ENCODE peak calls at places on chromosomes 4 and X, in six cellular contexts. M is mesenchymal stem cell, K is trophoblast cell, R is neuronal stem cell, V is IMR-90, Z is H1. T is an unnamed sample. For H3K9me3, the result is how much of the 10 kb centered on the place peaks cover.

GRCh38 chrX:106468433-106468832 is 143.3 kb upstream of the RADX start:
- DNase-seq in M (no peak), K (no peak), R (no peak), V (no peak), Z (no peak), T (no peak)

GRCh38 chr4:20062054-20062453 is 189.7 kb upstream of the SLIT2 start:
- DNase-seq in M (peak), K (no peak), R (no peak), V (peak), Z (no peak), T (no peak)

GRCh38 chr4:113060853-113061252 is 11.4 kb downstream of the ANK2 start:
- DNase-seq in M (no peak), K (no peak), R (peak), V (no peak), Z (no peak), T (no peak)

GRCh38 chr4:25128671-25129070 is 31.6 kb downstream of the SEPSECS start:
- DNase-seq in M (no peak), K (no peak), R (no peak), V (no peak), Z (no peak), T (no peak)

GRCh38 chr4:165184220-165184619 is 23.1 kb upstream of the KLHL2 start:
- DNase-seq in M (no peak), K (no peak), R (no peak), V (no peak), Z (no peak), T (no peak)

GRCh38 chr4:3413675-3414420 is 27.9 kb upstream of the HGFAC start:
- DNase-seq in M (no peak), K (no peak), R (no peak), V (no peak), Z (no peak), T (peak)

GRCh38 chr4:72418458-72418857 is 150.6 kb downstream of the ADAMTS3 start:
- DNase-seq in M (peak), K (no peak), R (no peak), V (peak), Z (no peak), T (no peak)

GRCh38 chr4:155828628-155829027 is 37.4 kb downstream of the ASIC5 start:
- DNase-seq in M (no peak), K (no peak), R (no peak), V (peak), Z (no peak), T (no peak)

GRCh38 chr4:102139132-102139573 is 206.1 kb downstream of the SLC39A8 start:
- DNase-seq in M (peak), K (no peak), R (no peak), V (no peak), Z (no peak), T (no peak)

GRCh38 chr4:176400816-176401461 is 81.2 kb downstream of the SPCS3 start:
- DNase-seq in M (peak), K (no peak), R (no peak), V (peak), Z (no peak), T (no peak)

GRCh38 chr4:170675568-170676262 is 586.0 kb upstream of the AADAT start:
- DNase-seq in M (peak), K (no peak), R (no peak), V (peak), Z (no peak), T (no peak)

GRCh38 chr4:108762559-108763225 is at the start of gene ETNPPL:
- DNase-seq in M (peak), K (peak), R (peak), V (no peak), Z (peak), T (peak)

GRCh38 chr4:108763981-108764380 is 1.1 kb upstream of the ETNPPL start:
- DNase-seq in M (no peak), K (no peak), R (no peak), V (no peak), Z (no peak), T (no peak)

GRCh38 chr4:108763226-108763593 is 357 bp upstream of the ETNPPL start:
- DNase-seq in M (peak), K (no peak), R (no peak), V (no peak), Z (no peak), T (no peak)

DNA sequence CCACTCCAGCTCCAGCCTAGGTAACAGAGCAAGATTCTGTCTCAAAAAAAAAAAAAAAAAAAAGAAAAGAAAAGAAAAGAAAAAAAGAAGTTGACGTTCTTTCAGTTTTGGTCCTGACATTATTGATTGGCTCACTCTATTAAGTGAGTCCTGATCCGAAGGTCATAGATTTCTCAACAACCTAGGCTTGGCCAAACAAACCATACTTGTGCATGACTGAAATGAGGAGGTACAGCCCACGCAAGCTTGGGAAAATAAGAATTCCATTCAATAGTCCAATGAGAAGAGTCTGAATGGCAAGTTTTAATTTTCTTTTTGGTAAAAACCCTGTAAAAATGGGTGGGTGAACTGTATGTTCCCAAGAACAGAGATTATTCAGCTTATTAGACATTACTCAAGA is 3.2 kb upstream of the ETNPPL start:
- DNase-seq in M (no peak), K (no peak), R (no peak), V (no peak), Z (no peak), T (no peak)
- H3K14ac ChIP-seq in M (no peak), K (no peak), R (no peak), V (no peak), Z (no peak), T (no peak)

GRCh38 chr4:175054980-175055379 is 136.8 kb downstream of the ADAM29 start:
- DNase-seq in M (no peak), K (no peak), R (no peak), V (no peak), Z (peak), T (peak)

GRCh38 chr4:175048111-175048784 is 130.1 kb downstream of the ADAM29 start:
- DNase-seq in M (no peak), K (no peak), R (no peak), V (no peak), Z (no peak), T (no peak)

GRCh38 chr4:175051974-175052373 is 133.8 kb downstream of the ADAM29 start:
- DNase-seq in M (no peak), K (no peak), R (no peak), V (no peak), Z (no peak), T (no peak)
- H3K9me3 ChIP-seq in M (under half), K (under half), R (under half), V (under half), Z (under half), T (under half)

DNA sequence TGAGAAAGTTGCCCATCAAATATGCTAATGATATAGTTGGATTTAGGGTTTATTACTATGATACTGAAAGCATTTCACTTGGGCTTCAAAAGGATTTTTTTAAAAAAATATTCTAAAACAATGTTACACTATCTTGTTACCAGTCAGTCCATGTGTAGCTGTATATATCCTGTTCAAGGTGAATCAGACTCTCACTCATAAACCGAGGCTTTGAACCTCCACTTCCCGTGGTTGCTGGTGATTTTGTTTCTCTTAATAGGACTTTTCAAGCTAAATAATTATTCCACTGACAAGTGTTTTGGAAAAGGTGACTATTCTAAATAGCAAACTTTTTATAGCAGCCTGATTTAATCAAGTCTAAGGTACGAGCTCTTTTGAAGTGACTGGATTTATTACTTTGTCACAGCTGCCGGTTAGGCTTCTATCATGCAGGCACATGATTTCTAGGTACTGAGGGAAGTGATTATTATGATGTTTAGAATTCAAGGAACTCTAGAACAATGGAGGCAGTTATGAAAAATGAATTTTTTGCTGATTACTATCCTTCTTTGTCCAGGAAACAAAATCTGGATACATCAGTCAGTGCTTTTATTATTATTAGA is 287.7 kb downstream of the KCTD8 start:
- DNase-seq in M (no peak), K (no peak), R (no peak), V (no peak), Z (no peak), T (no peak)
- H3K9ac ChIP-seq in M (no peak), K (no peak), R (no peak), V (no peak), Z (no peak), T (no peak)

GRCh38 chrX:3192835-3193234 is 151.6 kb downstream of the ARSF start:
- DNase-seq in M (no peak), K (no peak), R (no peak), V (no peak), Z (no peak), T (no peak)
- H3K14ac ChIP-seq in M (no peak), K (no peak), R (no peak), V (no peak), Z (no peak), T (no peak)

GRCh38 chrX:151873096-151873495 is 39.6 kb upstream of the MAGEA4 start:
- DNase-seq in M (no peak), K (no peak), R (no peak), V (no peak), Z (no peak), T (no peak)

GRCh38 chrX:151879856-151880255 is 32.8 kb upstream of the MAGEA4 start:
- DNase-seq in M (no peak), K (no peak), R (no peak), V (no peak), Z (no peak), T (no peak)

GRCh38 chrX:151880895-151881294 is 31.8 kb upstream of the MAGEA4 start:
- DNase-seq in M (no peak), K (no peak), R (no peak), V (no peak), Z (no peak), T (no peak)

GRCh38 chrX:151875270-151876026 is 37.2 kb upstream of the MAGEA4 start:
- DNase-seq in M (no peak), K (no peak), R (no peak), V (no peak), Z (no peak), T (no peak)

DNA sequence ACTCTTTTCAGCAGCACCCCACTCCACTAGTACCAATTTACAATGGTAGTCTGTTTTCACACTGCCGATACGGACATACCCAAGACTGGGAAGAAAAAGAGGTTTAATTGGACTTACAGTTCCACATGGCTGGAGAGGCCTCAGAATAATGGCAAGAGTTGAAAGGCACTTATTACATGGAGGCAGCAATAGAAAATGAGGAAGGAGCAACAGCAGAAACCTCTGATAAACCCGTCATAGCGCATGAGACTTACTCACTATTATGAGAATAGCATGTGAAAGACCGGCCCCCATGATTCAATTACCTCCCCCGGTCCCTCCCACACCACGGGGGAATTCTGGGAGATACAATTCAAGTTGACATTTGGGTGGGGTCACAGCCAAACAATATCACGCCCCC is 34.1 kb upstream of the MAGEA4 start:
- DNase-seq in M (no peak), K (no peak), R (no peak), V (no peak), Z (no peak), T (no peak)
- H3K9me3 ChIP-seq in M (under half), K (under half), R (under half), V (under half), Z (under half), T (under half)

DNA sequence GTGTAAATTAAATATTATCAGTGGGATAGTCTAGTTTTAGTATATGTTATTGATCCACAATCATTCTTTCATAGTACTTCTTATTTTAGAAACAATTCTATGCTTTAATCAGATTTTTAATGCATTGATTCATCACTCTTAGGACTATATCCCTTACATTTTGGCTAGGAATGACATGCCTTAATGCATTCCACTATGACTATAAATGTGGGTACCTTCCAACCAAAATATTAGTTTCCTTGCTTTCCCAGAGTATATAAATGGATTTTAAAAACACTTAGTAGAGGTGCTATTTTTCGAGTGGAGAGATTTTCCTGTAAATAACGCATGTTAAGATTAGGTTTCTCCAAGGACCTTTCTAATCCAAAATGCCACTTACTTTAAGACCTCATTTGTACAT is 7.0 kb upstream of the PDLIM5 start:
- DNase-seq in M (no peak), K (no peak), R (no peak), V (peak), Z (no peak), T (no peak)
- H3K9ac ChIP-seq in M (no peak), K (no peak), R (no peak), V (no peak), Z (no peak), T (no peak)

GRCh38 chrX:84224741-84225140 is 36.7 kb upstream of the RPS6KA6 start:
- DNase-seq in M (no peak), K (no peak), R (no peak), V (no peak), Z (no peak), T (no peak)
- H3K14ac ChIP-seq in M (no peak), K (no peak), R (no peak), V (no peak), Z (no peak), T (no peak)

DNA sequence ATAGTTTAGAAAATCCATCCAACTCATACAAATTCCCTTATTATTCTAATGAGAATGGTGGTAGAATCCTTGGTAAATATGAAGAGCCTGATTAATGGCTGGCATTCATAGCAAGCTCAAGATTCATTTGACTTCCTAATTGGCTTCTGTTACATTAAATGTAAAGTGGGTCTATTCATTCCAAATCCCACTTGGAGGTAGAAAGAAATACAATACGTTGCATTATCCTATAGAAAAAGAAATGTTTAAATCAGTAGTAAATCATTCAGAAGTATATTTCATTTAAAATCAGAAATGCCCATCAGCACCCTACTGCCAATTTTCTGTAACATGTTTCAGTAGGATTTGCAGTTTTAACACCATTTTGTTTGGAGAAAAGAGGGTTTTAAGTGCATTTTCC is 6.7 kb downstream of the ADGRG4 start:
- DNase-seq in M (no peak), K (no peak), R (no peak), V (no peak), Z (no peak), T (no peak)
- H3K9me3 ChIP-seq in M (under half), K (under half), R (under half), V (under half), Z (under half), T (half or more)

T was measured in H9.